ENCODE peak calls at places on chromosomes 2 and 18, in five cellular contexts. L is effector memory CD8-positive, alpha-beta T cell; D is GM04503; P is fibroblast of pulmonary artery; X is HFFc6. S is an unnamed sample.

GRCh38 chr18:54357082-54357659 is 487 bp downstream of the STARD6 start:
- DNase-seq in X (no peak), D (no peak), L (no peak), P (no peak), S (no peak)

GRCh38 chr2:212136216-212136795 is 402.3 kb downstream of the ERBB4 start:
- DNase-seq in X (no peak), P (no peak), L (no peak), D (no peak), S (no peak)

GRCh38 chr18:63025251-63025710 is 294.3 kb downstream of the BCL2 start:
- DNase-seq in X (no peak), L (no peak), D (no peak), P (peak), S (no peak)

GRCh38 chr2:71453404-71454220 is at the start of gene DYSF:
- DNase-seq in P (peak), X (no peak), L (no peak), D (no peak), S (peak)

GRCh38 chr18:1436199-1436598 is 531.5 kb downstream of the ADCYAP1 start:
- DNase-seq in L (no peak), X (no peak), P (no peak), D (no peak), S (no peak)

GRCh38 chr2:136874258-136874657 is 108.9 kb downstream of the THSD7B start:
- DNase-seq in P (peak), D (no peak), L (no peak), X (no peak), S (no peak)

GRCh38 chr2:158533009-158533408 is 76.3 kb downstream of the PKP4 start:
- DNase-seq in D (no peak), X (no peak), P (no peak), L (no peak), S (no peak)

GRCh38 chr2:175030380-175031271 is 25.4 kb upstream of the CHN1 start:
- DNase-seq in D (no peak), P (peak), L (no peak), X (peak), S (peak)

GRCh38 chr2:10101491-10101890 is 21.0 kb upstream of the RRM2 start:
- DNase-seq in D (no peak), L (no peak), P (no peak), X (no peak), S (no peak)

GRCh38 chr2:72952110-72952823 is 34.9 kb downstream of the EMX1 start:
- DNase-seq in X (no peak), D (no peak), L (no peak), P (no peak), S (no peak)

GRCh38 chr18:50780144-50780543 is 39.7 kb downstream of the MRO start:
- DNase-seq in P (no peak), D (no peak), X (no peak), L (no peak), S (no peak)

GRCh38 chr2:15560404-15560987 is 638 bp downstream of the NBAS start:
- DNase-seq in P (peak), X (peak), D (no peak), L (peak), S (peak)

GRCh38 chr2:230908094-230908594 is 16.9 kb downstream of the GPR55 start:
- DNase-seq in L (no peak), X (no peak), P (no peak), D (no peak), S (no peak)

GRCh38 chr2:147197754-147198153 is 647.1 kb upstream of the ACVR2A start:
- DNase-seq in P (no peak), D (no peak), L (no peak), X (no peak), S (no peak)

GRCh38 chr2:43324589-43325447 is 98.4 kb upstream of the ZFP36L2 start:
- DNase-seq in D (no peak), P (peak), X (no peak), L (no peak), S (no peak)

GRCh38 chr18:78773819-78774218 is 205.8 kb upstream of the SALL3 start:
- DNase-seq in X (no peak), L (no peak), P (no peak), D (no peak), S (no peak)

GRCh38 chr2:165563468-165564225 is 94.1 kb downstream of the CSRNP3 start:
- DNase-seq in L (no peak), P (no peak), D (no peak), X (no peak), S (no peak)

GRCh38 chr2:158325031-158325781 is 131.3 kb downstream of the CCDC148 start:
- DNase-seq in L (no peak), D (peak), P (peak), X (peak), S (peak)

S was measured in AG08396.